ENCODE peak calls at places on chromosomes 5 and 9, in seven cellular contexts. U, Q, P, L, W, A and B are unnamed samples.

GRCh38 chr9:107684224-107684623 is 194.7 kb upstream of the KLF4 start:
- DNase-seq in U (no peak), Q (no peak), P (no peak), L (no peak), W (peak), A (no peak), B (no peak)

GRCh38 chr9:77469515-77470197 is 178.5 kb downstream of the GNA14 start:
- DNase-seq in U (no peak), Q (no peak), P (no peak), L (no peak), W (no peak), A (no peak), B (no peak)

GRCh38 chr5:1011741-1012315 is 3.2 kb downstream of the NKD2 start:
- DNase-seq in U (no peak), Q (no peak), P (no peak), L (no peak), W (no peak), A (no peak), B (no peak)

GRCh38 chr9:25427290-25427689 is 251.0 kb downstream of the TUSC1 start:
- DNase-seq in U (no peak), Q (no peak), P (no peak), L (no peak), W (no peak), A (no peak), B (no peak)

GRCh38 chr9:95511952-95512750 is 4.6 kb downstream of the PTCH1 start:
- DNase-seq in U (no peak), Q (no peak), P (no peak), L (peak), W (peak), A (no peak), B (no peak)

GRCh38 chr9:114538241-114538640 is 33.0 kb upstream of the WHRN start:
- DNase-seq in U (no peak), Q (no peak), P (no peak), L (no peak), W (no peak), A (peak), B (no peak)

GRCh38 chr5:71782771-71783770 is 64.0 kb downstream of the CARTPT start:
- DNase-seq in U (peak), Q (no peak), P (peak), L (peak), W (peak), A (peak), B (peak)

GRCh38 chr5:115648072-115648471 is 22.2 kb upstream of the TMED7 start:
- DNase-seq in U (no peak), Q (no peak), P (no peak), L (no peak), W (no peak), A (no peak), B (no peak)